ENCODE peak calls at places on chromosomes 3 and 15, in five cellular contexts. L, D, V, O and N are unnamed samples.

GRCh38 chr3:105228696-105229095 is 138.0 kb upstream of the ALCAM start:
- DNase-seq in L (no peak), D (no peak), V (no peak), O (no peak), N (no peak)

GRCh38 chr3:43231276-43232000 is 54.9 kb upstream of the SNRK start:
- DNase-seq in L (no peak), D (no peak), V (no peak), O (no peak), N (no peak)

GRCh38 chr15:82040862-82041261 is 5.0 kb downstream of the MEX3B start:
- DNase-seq in L (no peak), D (no peak), V (no peak), O (no peak), N (no peak)

GRCh38 chr3:64343692-64344440 is 118.6 kb upstream of the PRICKLE2 start:
- DNase-seq in L (no peak), D (no peak), V (no peak), O (no peak), N (no peak)

GRCh38 chr3:4949659-4950058 is 29.6 kb upstream of the BHLHE40 start:
- DNase-seq in L (no peak), D (no peak), V (no peak), O (no peak), N (no peak)

GRCh38 chr3:112302881-112303761 is 9.1 kb upstream of the SLC9C1 start:
- DNase-seq in L (no peak), D (no peak), V (no peak), O (no peak), N (no peak)

GRCh38 chr3:7146529-7146928 is 285.6 kb downstream of the GRM7 start:
- DNase-seq in L (no peak), D (no peak), V (no peak), O (no peak), N (no peak)

GRCh38 chr3:157693762-157694161 is 190.5 kb upstream of the VEPH1 start:
- DNase-seq in L (no peak), D (no peak), V (no peak), O (no peak), N (no peak)

GRCh38 chr15:66294157-66294931 is 976 bp downstream of the DIS3L start:
- DNase-seq in L (no peak), D (no peak), V (no peak), O (no peak), N (no peak)

GRCh38 chr3:171535133-171535532 is 74.9 kb upstream of the TNIK start:
- DNase-seq in L (no peak), D (no peak), V (no peak), O (no peak), N (no peak)

GRCh38 chr3:169146866-169147245 is 516.7 kb downstream of the MECOM start:
- DNase-seq in L (no peak), D (no peak), V (no peak), O (no peak), N (no peak)

GRCh38 chr3:134201201-134202130 is 49.2 kb downstream of the RYK start:
- DNase-seq in L (no peak), D (no peak), V (peak; percentile 85), O (no peak), N (no peak)

GRCh38 chr15:80788536-80788935 is 9.4 kb downstream of the CEMIP start:
- DNase-seq in L (no peak), D (no peak), V (no peak), O (no peak), N (no peak)

GRCh38 chr3:184189421-184189820 is 3.4 kb downstream of the ABCF3 start:
- DNase-seq in L (no peak), D (no peak), V (no peak), O (no peak), N (no peak)

GRCh38 chr3:197472151-197472550 is 83.6 kb downstream of the BDH1 start:
- DNase-seq in L (no peak), D (no peak), V (no peak), O (no peak), N (no peak)

GRCh38 chr3:196339493-196340254 is 1.5 kb upstream of the TM4SF19 start:
- DNase-seq in L (no peak), D (no peak), V (no peak), O (no peak), N (no peak)

GRCh38 chr3:190886945-190887344 is 24.5 kb upstream of the GMNC start:
- DNase-seq in L (no peak), D (no peak), V (no peak), O (no peak), N (no peak)

GRCh38 chr3:152961323-152961722 is 126.4 kb downstream of the P2RY1 start:
- DNase-seq in L (no peak), D (no peak), V (peak; percentile 60), O (no peak), N (no peak)

GRCh38 chr3:192675958-192676649 is 51.2 kb downstream of the FGF12 start:
- DNase-seq in L (no peak), D (no peak), V (no peak), O (no peak), N (no peak)

GRCh38 chr3:136305879-136306278 is 55.7 kb downstream of the PCCB start:
- DNase-seq in L (no peak), D (no peak), V (peak; percentile 32), O (no peak), N (no peak)

GRCh38 chr3:48553886-48554845 is 2.4 kb downstream of the PFKFB4 start:
- DNase-seq in L (no peak), D (no peak), V (no peak), O (no peak), N (no peak)

GRCh38 chr15:29337156-29337959 is 67.7 kb upstream of the NSMCE3 start:
- DNase-seq in L (no peak), D (no peak), V (no peak), O (no peak), N (peak; percentile 69)

GRCh38 chr3:134473868-134474546 is 11.8 kb downstream of the ANAPC13 start:
- DNase-seq in L (peak; percentile 70), D (peak; percentile 69), V (peak; percentile 51), O (peak; percentile 86), N (peak; percentile 44)

GRCh38 chr3:64088408-64089136 is 65.3 kb upstream of the PSMD6 start:
- DNase-seq in L (no peak), D (no peak), V (no peak), O (no peak), N (no peak)

GRCh38 chr3:43505351-43505750 is 116.5 kb downstream of the ANO10 start:
- DNase-seq in L (no peak), D (no peak), V (no peak), O (no peak), N (no peak)

GRCh38 chr3:128253150-128253549 is 99.9 kb downstream of the EEFSEC start:
- DNase-seq in L (no peak), D (no peak), V (no peak), O (no peak), N (no peak)

GRCh38 chr15:40249477-40250303 is 10.8 kb downstream of the PAK6 start:
- DNase-seq in L (no peak), D (peak; percentile 37), V (no peak), O (no peak), N (no peak)

DNA sequence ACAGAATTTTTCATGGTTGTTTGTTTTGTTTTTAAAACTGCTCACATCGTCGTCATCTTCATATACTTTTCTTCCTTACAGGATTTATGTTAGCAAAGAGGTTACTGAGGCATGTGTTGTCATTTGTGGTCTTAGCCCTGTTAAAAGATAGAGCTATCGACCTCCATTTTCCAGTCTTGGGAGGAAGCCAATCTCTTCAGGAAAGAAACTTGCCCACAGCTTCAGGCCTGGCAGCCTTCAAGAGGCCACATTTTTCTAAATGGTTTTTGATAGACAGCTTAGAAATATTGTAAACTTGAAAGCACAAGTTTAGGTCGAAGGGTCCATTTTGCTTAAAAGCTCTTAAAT is 144.3 kb upstream of the IL12A start:
- DNase-seq in L (no peak), D (no peak), V (no peak), O (no peak), N (no peak)
- H3K27ac ChIP-seq in L (no peak overlapping the region), D (no peak overlapping the region), V (no peak overlapping the region), O (peak overlapping the region; percentile 13), N (peak overlapping the region; percentile 88)

GRCh38 chr3:45793482-45794176 is 2.7 kb downstream of the SLC6A20 start:
- DNase-seq in L (no peak), D (no peak), V (no peak), O (no peak), N (no peak)
- H3K27ac ChIP-seq in L (no peak overlapping the region), D (no peak overlapping the region), V (no peak overlapping the region), O (no peak overlapping the region), N (no peak overlapping the region)

GRCh38 chr15:57306305-57306943 is 69.9 kb upstream of the CGNL1 start:
- DNase-seq in L (peak; percentile 77), D (peak; percentile 91), V (peak; percentile 13), O (peak; percentile 87), N (peak; percentile 43)
- H3K27ac ChIP-seq in L (no peak overlapping the region), D (no peak overlapping the region), V (no peak overlapping the region), O (peak overlapping the region; percentile 33), N (no peak overlapping the region)

GRCh38 chr3:32819581-32820348 is 2.0 kb downstream of the TRIM71 start:
- DNase-seq in L (no peak), D (no peak), V (no peak), O (no peak), N (no peak)
- H3K27ac ChIP-seq in L (no peak overlapping the region), D (no peak overlapping the region), V (no peak overlapping the region), O (no peak overlapping the region), N (no peak overlapping the region)

GRCh38 chr15:99628374-99629001 is 62.7 kb downstream of the MEF2A start:
- DNase-seq in L (no peak), D (no peak), V (no peak), O (no peak), N (no peak)
- H3K27ac ChIP-seq in L (no peak overlapping the region), D (no peak overlapping the region), V (no peak overlapping the region), O (no peak overlapping the region), N (no peak overlapping the region)

GRCh38 chr15:89116404-89116803 is 28.1 kb downstream of the ABHD2 start:
- DNase-seq in L (no peak), D (no peak), V (no peak), O (peak; percentile 51), N (no peak)

GRCh38 chr15:89119489-89120478 is 31.5 kb downstream of the ABHD2 start:
- DNase-seq in L (no peak), D (no peak), V (no peak), O (no peak), N (no peak)

GRCh38 chr15:89118481-89118989 is 30.3 kb downstream of the ABHD2 start:
- DNase-seq in L (no peak), D (no peak), V (no peak), O (no peak), N (no peak)

GRCh38 chr15:89115547-89115946 is 27.3 kb downstream of the ABHD2 start:
- DNase-seq in L (no peak), D (no peak), V (no peak), O (no peak), N (no peak)

DNA sequence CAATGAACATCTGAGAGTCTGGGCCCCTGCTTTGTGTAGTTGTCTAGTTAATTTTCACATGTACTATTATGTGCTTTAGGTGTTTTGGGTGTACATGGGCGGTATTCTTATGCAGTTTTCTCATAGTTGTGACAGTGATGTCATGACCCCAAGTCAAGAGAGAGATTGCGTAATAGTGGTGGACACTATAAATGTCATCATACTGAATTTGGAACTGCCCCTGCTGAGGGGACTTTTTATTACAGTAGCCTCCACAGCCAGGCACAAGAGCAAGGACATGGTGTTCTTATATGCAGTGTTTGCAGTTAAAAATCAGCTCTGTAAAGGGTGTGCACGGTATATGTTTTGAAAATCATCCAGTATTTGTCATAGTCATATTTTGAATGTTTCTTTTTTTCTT is 29.5 kb downstream of the ABHD2 start:
- DNase-seq in L (no peak), D (no peak), V (no peak), O (no peak), N (no peak)
- H3K27ac ChIP-seq in L (no peak overlapping the region), D (peak overlapping the region; percentile 75), V (no peak overlapping the region), O (peak overlapping the region; percentile 69), N (peak overlapping the region; percentile 22)

GRCh38 chr15:65258863-65259262 is 27.8 kb downstream of the PARP16 start:
- DNase-seq in L (no peak), D (no peak), V (no peak), O (no peak), N (no peak)
- H3K27ac ChIP-seq in L (no peak overlapping the region), D (no peak overlapping the region), V (no peak overlapping the region), O (peak overlapping the region; percentile 53), N (no peak overlapping the region)